ENCODE peak calls at places on chromosome 22, in four cellular contexts. U is neural progenitor cell, O is NB4, P is heart left ventricle. A is an unnamed sample.

GRCh38 chr22:28889625-28890024 is 6.3 kb downstream of the ZNRF3 start:
- DNase-seq in U (no peak), O (no peak), P (no peak), A (no peak)

GRCh38 chr22:43172191-43172590 is 14.7 kb downstream of the TTLL12 start:
- DNase-seq in U (no peak), O (no peak), P (no peak), A (no peak)

GRCh38 chr22:19756288-19757128 is 4.1 kb upstream of the TBX1 start:
- DNase-seq in U (peak; percentile 74), O (peak; percentile 49), P (no peak), A (no peak)

GRCh38 chr22:30425616-30426394 is at the start of gene MTFP1:
- DNase-seq in U (peak; percentile 91), O (peak; percentile 81), P (peak; percentile 67), A (peak; percentile 79)

GRCh38 chr22:19871023-19871844 is 16.6 kb upstream of the GNB1L start:
- DNase-seq in U (no peak), O (no peak), P (peak; percentile 17), A (peak; percentile 10)

GRCh38 chr22:29269731-29270474 is 1.8 kb downstream of the EWSR1 start:
- DNase-seq in U (peak; percentile 24), O (peak; percentile 47), P (no peak), A (no peak)

GRCh38 chr22:46259374-46259773 is 3.8 kb downstream of the PKDREJ start:
- DNase-seq in U (no peak), O (peak; percentile 39), P (no peak), A (no peak)

GRCh38 chr22:35887296-35887875 is 141.2 kb downstream of the RBFOX2 start:
- DNase-seq in U (no peak), O (no peak), P (no peak), A (no peak)

GRCh38 chr22:49099496-49100124 is 728.1 kb downstream of the BRD1 start:
- DNase-seq in U (no peak), O (peak; percentile 9), P (no peak), A (no peak)

GRCh38 chr22:20056161-20056560 is 23.9 kb upstream of the DGCR8 start:
- DNase-seq in U (no peak), O (no peak), P (no peak), A (no peak)

DNA sequence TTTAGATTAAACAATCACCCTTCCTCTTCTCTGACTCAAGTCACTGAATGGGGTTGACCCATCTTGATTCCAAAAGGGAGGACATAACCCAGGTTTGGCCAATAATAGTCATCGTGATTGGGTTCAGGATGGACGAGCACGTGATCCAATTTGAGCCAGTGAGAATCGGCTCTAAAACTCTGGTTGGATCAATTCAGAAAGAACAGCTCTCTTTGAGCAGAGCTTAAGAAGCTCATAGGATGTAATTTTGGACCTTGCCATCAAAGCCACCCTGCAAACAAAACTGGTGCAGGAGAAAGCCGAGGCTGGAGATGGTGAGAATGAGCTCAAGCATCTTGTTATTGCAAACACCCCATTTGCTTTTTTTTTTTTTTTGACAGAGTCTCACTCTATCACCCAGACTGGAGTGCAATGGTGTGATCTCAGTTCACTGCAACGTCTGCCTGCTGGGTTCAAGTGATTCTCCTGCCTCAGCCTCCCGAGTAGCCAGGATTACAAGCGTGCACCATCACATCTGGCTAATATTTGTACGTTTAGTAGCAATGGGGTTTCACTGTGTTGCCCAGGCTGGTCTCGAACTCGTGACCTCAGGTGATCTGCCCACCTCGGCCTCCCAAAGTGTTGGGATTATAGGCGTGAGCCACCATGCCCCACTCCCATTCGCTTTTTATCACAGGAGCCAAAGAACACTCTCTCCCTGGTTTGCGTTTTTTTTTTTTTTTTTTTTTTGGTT is 13.9 kb upstream of the MIAT start:
- DNase-seq in U (no peak), O (no peak), P (no peak), A (no peak)
- TF ChIP-seq CTCF in U (no peak), O (no peak), P (no peak), A (no peak)

GRCh38 chr22:22069450-22070370 is 87.1 kb upstream of the TOP3B start:
- DNase-seq in U (no peak), O (no peak), P (no peak), A (no peak)
- TF ChIP-seq CTCF in U (no peak), O (no peak), P (no peak), A (no peak)

DNA sequence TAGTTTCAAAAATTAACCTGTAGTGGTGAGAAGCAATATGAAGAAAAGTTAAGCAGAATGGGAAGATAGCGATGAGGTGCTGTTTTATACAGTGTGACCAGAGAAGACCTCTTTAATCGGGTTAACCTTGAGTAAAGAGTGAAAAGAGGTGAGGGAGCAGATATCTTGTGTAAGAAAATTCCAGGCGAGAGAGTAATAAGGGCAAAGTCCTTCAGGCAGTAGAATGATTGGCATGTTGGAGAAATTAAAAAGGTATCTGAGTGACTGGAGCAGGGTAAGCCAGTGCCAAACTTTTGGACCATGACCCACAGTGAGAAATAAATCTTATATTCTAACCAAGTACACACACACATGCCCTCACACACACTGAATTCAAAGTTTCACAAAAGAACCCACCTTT is 374.7 kb upstream of the LARGE1 start:
- DNase-seq in U (no peak), O (no peak), P (no peak), A (no peak)
- TF ChIP-seq CTCF in U (no peak), O (no peak), P (no peak), A (no peak)

GRCh38 chr22:22745225-22746060 is 101.0 kb downstream of the GGTLC2 start:
- DNase-seq in U (peak; percentile 71), O (peak; percentile 45), P (no peak), A (peak; percentile 72)
- TF ChIP-seq CTCF in U (peak; percentile 79), O (peak; percentile 87), P (peak; percentile 24), A (peak; percentile 50)

GRCh38 chr22:23241562-23242472 is 61.5 kb downstream of the BCR start:
- DNase-seq in U (no peak), O (no peak), P (no peak), A (no peak)

GRCh38 chr22:23242473-23243001 is 62.2 kb downstream of the BCR start:
- DNase-seq in U (peak; percentile 88), O (no peak), P (no peak), A (no peak)

GRCh38 chr22:23238707-23239106 is 58.4 kb downstream of the BCR start:
- DNase-seq in U (no peak), O (no peak), P (no peak), A (no peak)

GRCh38 chr22:23239429-23239828 is 59.1 kb downstream of the BCR start:
- DNase-seq in U (no peak), O (no peak), P (no peak), A (no peak)

DNA sequence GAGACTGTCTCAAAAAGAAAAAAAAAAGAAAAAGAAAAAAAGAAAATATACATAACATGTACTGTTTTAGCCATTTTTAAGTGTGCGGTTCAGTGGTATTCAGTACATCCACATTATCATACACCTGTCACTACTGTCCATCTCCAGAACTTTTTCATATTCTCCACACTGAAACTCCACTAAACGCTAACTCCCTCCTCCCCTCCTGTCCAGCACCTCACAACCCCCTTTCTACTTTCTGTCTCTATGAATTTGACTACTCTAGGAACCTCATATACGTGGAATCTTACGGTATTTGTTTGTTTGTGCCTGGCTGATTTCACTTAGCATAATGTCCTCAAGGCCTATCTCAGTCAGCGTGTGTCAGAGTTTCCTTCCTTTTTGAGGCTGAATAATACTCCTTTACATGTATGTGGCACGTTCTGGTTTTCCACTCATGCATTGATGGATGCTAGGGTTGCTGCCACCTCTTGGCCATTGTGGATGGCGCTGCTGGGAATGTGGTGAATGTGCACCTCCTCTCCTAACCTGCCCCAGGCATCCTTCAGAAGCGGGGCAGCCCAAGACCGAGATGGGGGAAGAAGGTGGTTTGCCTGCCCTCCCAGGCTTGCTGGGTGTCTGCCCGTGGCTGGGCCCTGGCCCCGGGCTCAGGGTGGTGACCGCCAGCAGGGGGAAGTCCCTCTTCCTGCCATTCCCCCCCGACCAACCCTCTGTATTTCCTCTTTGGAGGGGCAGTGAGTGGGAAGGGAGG is 60.5 kb downstream of the BCR start:
- DNase-seq in U (peak; percentile 50), O (peak; percentile 40), P (no peak), A (no peak)
- TF ChIP-seq CTCF in U (peak; percentile 47), O (peak; percentile 39), P (no peak), A (no peak)

GRCh38 chr22:26662160-26662559 is 4.8 kb downstream of the MIAT start:
- DNase-seq in U (no peak), O (no peak), P (no peak), A (no peak)
- TF ChIP-seq CTCF in U (no peak), O (no peak), P (no peak), A (no peak)

GRCh38 chr22:37571258-37571991 is 8.5 kb downstream of the LGALS2 start:
- DNase-seq in U (no peak), O (peak; percentile 39), P (no peak), A (no peak)
- TF ChIP-seq CTCF in U (no peak), O (no peak), P (no peak), A (no peak)

DNA sequence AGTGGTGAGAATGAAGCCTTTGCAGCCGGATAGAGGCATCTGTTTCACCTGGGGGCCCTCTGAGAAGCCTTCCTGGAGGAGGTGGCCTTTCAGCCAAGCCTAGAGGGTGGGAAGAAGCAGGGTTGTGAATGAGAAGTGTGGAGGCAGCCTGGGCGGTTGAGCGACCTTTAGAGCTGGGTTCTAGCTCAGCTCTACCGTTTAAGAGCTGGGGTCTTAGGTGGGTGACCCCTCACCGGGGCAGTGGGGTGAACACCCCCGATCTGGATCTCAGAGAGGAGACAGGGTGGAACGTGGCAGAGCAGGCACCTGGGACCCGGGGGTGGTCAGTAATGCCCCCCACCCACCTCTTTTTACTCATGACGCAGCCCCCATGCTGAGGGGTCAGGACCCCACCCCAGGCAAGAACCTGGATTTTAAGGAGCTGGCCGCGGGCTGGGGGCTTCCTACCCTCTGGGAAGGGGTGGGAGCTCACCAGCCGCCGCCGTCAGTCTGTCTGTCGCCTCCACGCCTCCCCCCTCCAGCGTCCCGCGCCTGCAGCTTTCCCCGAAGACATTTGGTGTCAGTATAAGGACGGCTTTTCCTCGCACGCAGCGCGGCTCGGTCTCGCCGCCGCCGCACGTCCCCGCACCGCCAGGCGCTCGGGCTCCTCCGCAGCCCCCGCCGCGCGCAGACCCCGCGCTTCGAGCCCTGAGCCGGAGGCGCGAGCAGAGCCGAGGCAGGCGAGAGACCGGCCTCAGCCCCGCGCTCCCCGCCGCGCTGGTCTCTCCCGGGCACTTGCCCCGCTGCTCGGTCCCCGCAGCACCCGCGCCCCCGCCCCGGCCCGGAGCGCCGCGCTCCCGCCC is 13.4 kb upstream of the CACNA1I start:
- DNase-seq in U (peak; percentile 75), O (no peak), P (no peak), A (peak; percentile 59)
- TF ChIP-seq CTCF in U (no peak), O (no peak), P (no peak), A (no peak)